ENCODE peak calls at places on chromosomes 12 and 14, in four cellular contexts. One of them, this sample, is unnamed. For H3K9me3, the result is how much of the 10 kb centered on the place peaks cover.

GRCh38 chr12:56631790-56632700 is 1.9 kb upstream of the BAZ2A start:
- DNase-seq in cardiac muscle cell: peak
- DNase-seq in suprapubic skin: peak
- DNase-seq in AG04450: no peak
- DNase-seq in this sample: peak

GRCh38 chr12:123105427-123105826 is 45.5 kb downstream of the PITPNM2 start:
- DNase-seq in cardiac muscle cell: no peak
- DNase-seq in suprapubic skin: no peak
- DNase-seq in AG04450: no peak
- DNase-seq in this sample: no peak

GRCh38 chr12:109880938-109881337 is 597 bp upstream of the GLTP start:
- DNase-seq in cardiac muscle cell: no peak
- DNase-seq in suprapubic skin: no peak
- DNase-seq in AG04450: no peak
- DNase-seq in this sample: no peak

GRCh38 chr12:92921877-92922276 is 7.2 kb downstream of the EEA1 start:
- DNase-seq in cardiac muscle cell: no peak
- DNase-seq in suprapubic skin: no peak
- DNase-seq in AG04450: no peak
- DNase-seq in this sample: no peak

GRCh38 chr14:70660967-70661871 is 19.5 kb downstream of the TTC9 start:
- DNase-seq in cardiac muscle cell: no peak
- DNase-seq in suprapubic skin: no peak
- DNase-seq in AG04450: no peak
- DNase-seq in this sample: peak

GRCh38 chr12:45290218-45290609 is 74.3 kb downstream of the ANO6 start:
- DNase-seq in cardiac muscle cell: peak
- DNase-seq in suprapubic skin: no peak
- DNase-seq in AG04450: peak
- DNase-seq in this sample: no peak

GRCh38 chr14:50600849-50601248 is 40.9 kb downstream of the ATL1 start:
- DNase-seq in cardiac muscle cell: peak
- DNase-seq in suprapubic skin: no peak
- DNase-seq in AG04450: no peak
- DNase-seq in this sample: no peak

GRCh38 chr12:115504241-115504941 is 773.1 kb downstream of the MED13L start:
- DNase-seq in cardiac muscle cell: no peak
- DNase-seq in suprapubic skin: no peak
- DNase-seq in AG04450: no peak
- DNase-seq in this sample: no peak

GRCh38 chr12:108568653-108569154 is 6.3 kb downstream of the ISCU start:
- DNase-seq in cardiac muscle cell: no peak
- DNase-seq in suprapubic skin: no peak
- DNase-seq in AG04450: no peak
- DNase-seq in this sample: no peak

GRCh38 chr14:54651649-54652048 is 84.7 kb downstream of the SAMD4A start:
- DNase-seq in cardiac muscle cell: no peak
- DNase-seq in suprapubic skin: no peak
- DNase-seq in AG04450: no peak
- DNase-seq in this sample: no peak

GRCh38 chr14:23345987-23346692 is 6.5 kb downstream of the SLC22A17 start:
- DNase-seq in cardiac muscle cell: no peak
- DNase-seq in suprapubic skin: no peak
- DNase-seq in AG04450: no peak
- DNase-seq in this sample: no peak

GRCh38 chr14:104351849-104352492 is 213.6 kb downstream of the KIF26A start:
- DNase-seq in cardiac muscle cell: no peak
- DNase-seq in suprapubic skin: no peak
- DNase-seq in AG04450: no peak
- DNase-seq in this sample: no peak

GRCh38 chr12:55736780-55737580 is 5.9 kb upstream of the GDF11 start:
- DNase-seq in cardiac muscle cell: peak
- DNase-seq in suprapubic skin: no peak
- DNase-seq in AG04450: no peak
- DNase-seq in this sample: peak

GRCh38 chr12:101637936-101638335 is 43.2 kb downstream of the MYBPC1 start:
- DNase-seq in cardiac muscle cell: no peak
- DNase-seq in suprapubic skin: no peak
- DNase-seq in AG04450: no peak
- DNase-seq in this sample: no peak

GRCh38 chr12:59372971-59373370 is 222.9 kb upstream of the SLC16A7 start:
- DNase-seq in cardiac muscle cell: peak
- DNase-seq in suprapubic skin: no peak
- DNase-seq in AG04450: peak
- DNase-seq in this sample: no peak

GRCh38 chr12:42482086-42482819 is 107.3 kb downstream of the PRICKLE1 start:
- DNase-seq in cardiac muscle cell: peak
- DNase-seq in suprapubic skin: no peak
- DNase-seq in AG04450: no peak
- DNase-seq in this sample: no peak

GRCh38 chr14:59464651-59465569 is at the start of gene GPR135:
- DNase-seq in cardiac muscle cell: peak
- DNase-seq in suprapubic skin: peak
- DNase-seq in AG04450: no peak
- DNase-seq in this sample: peak

GRCh38 chr14:79583738-79584405 is 627.4 kb downstream of the DIO2 start:
- DNase-seq in cardiac muscle cell: peak
- DNase-seq in suprapubic skin: no peak
- DNase-seq in AG04450: peak
- DNase-seq in this sample: no peak

GRCh38 chr12:49327368-49327767 is 4.3 kb downstream of the TROAP start:
- DNase-seq in cardiac muscle cell: no peak
- DNase-seq in suprapubic skin: peak
- DNase-seq in AG04450: no peak
- DNase-seq in this sample: no peak

GRCh38 chr12:112906712-112907414 is at the start of gene OAS1:
- DNase-seq in cardiac muscle cell: peak
- DNase-seq in suprapubic skin: no peak
- DNase-seq in AG04450: no peak
- DNase-seq in this sample: peak

GRCh38 chr12:117466677-117467362 is 105.4 kb upstream of the NOS1 start:
- DNase-seq in cardiac muscle cell: no peak
- DNase-seq in suprapubic skin: no peak
- DNase-seq in AG04450: no peak
- DNase-seq in this sample: no peak

GRCh38 chr12:11836282-11836963 is 186.9 kb downstream of the ETV6 start:
- DNase-seq in cardiac muscle cell: no peak
- DNase-seq in suprapubic skin: no peak
- DNase-seq in AG04450: no peak
- DNase-seq in this sample: no peak

GRCh38 chr12:79409562-79409961 is 281.2 kb downstream of the PAWR start:
- DNase-seq in cardiac muscle cell: peak
- DNase-seq in suprapubic skin: no peak
- DNase-seq in AG04450: peak
- DNase-seq in this sample: no peak

GRCh38 chr12:47935196-47935595 is 28.2 kb upstream of the TMEM106C start:
- DNase-seq in cardiac muscle cell: peak
- DNase-seq in suprapubic skin: no peak
- DNase-seq in AG04450: peak
- DNase-seq in this sample: no peak

GRCh38 chr14:71399057-71399487 is 491.8 kb downstream of the PCNX1 start:
- DNase-seq in cardiac muscle cell: no peak
- DNase-seq in suprapubic skin: no peak
- DNase-seq in AG04450: no peak
- DNase-seq in this sample: no peak

GRCh38 chr12:94710933-94711332 is 60.6 kb upstream of the TMCC3 start:
- DNase-seq in cardiac muscle cell: peak
- DNase-seq in suprapubic skin: no peak
- DNase-seq in AG04450: no peak
- DNase-seq in this sample: no peak

GRCh38 chr12:47296828-47297227 is 217.1 kb upstream of the AMIGO2 start:
- DNase-seq in cardiac muscle cell: no peak
- DNase-seq in suprapubic skin: no peak
- DNase-seq in AG04450: no peak
- DNase-seq in this sample: no peak

GRCh38 chr12:7450667-7451066 is 6.7 kb upstream of the CD163L1 start:
- DNase-seq in cardiac muscle cell: no peak
- DNase-seq in suprapubic skin: no peak
- DNase-seq in AG04450: no peak
- DNase-seq in this sample: no peak

DNA sequence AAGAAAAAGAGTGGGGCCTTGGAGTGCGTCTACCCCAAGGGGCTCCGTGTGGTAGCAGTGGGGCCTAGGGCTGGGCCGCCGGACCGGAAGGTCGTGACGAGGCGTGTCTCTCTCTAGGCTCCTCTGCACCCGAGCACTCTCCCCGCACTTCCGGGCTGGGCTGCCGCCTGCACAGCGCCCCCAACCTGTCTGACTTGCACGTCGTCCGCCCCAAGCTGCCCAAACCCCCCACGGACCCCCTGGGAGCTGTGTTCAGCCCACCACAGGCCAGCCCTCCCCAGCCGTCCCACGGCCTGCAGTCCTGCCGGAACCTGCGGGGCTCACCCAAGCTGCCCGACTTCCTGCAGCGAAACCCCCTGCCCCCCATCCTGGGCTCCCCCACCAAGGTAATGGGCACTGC is 13.3 kb upstream of the PUS1 start:
- DNase-seq in cardiac muscle cell: no peak
- DNase-seq in suprapubic skin: no peak
- DNase-seq in AG04450: no peak
- DNase-seq in this sample: no peak
- TF ChIP-seq CTCF in cardiac muscle cell: no peak
- TF ChIP-seq CTCF in suprapubic skin: no peak
- TF ChIP-seq CTCF in AG04450: no peak
- TF ChIP-seq CTCF in this sample: no peak

DNA sequence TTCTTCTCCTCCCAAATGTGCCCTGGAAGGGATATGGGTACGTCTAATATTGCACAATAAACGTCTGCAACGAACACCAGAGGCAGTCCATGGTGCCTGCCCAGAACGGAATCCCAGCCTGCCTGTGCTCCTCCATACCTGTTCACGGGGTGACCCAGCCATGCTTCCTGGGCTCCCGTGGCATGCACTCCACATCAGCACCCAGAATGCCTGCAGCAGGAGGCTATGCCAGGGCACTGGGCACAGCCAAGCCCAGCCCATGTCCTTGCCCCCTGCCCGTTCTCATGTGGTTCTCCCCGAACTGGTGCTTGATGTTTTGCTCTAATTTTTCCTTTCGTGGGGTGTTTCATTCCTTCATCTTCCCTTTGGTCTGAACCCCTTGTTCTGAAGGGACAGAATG is 404.3 kb downstream of the BCL11B start:
- DNase-seq in cardiac muscle cell: no peak
- DNase-seq in suprapubic skin: peak
- DNase-seq in AG04450: no peak
- DNase-seq in this sample: no peak
- H3K27ac ChIP-seq in cardiac muscle cell: no peak
- H3K27ac ChIP-seq in suprapubic skin: no peak
- H3K27ac ChIP-seq in AG04450: no peak
- H3K27ac ChIP-seq in this sample: no peak

GRCh38 chr12:34372003-34372402 is 349.7 kb downstream of the ALG10 start:
- DNase-seq in cardiac muscle cell: no peak
- DNase-seq in suprapubic skin: no peak
- DNase-seq in AG04450: no peak
- DNase-seq in this sample: no peak

GRCh38 chr12:34379142-34379541 is 356.8 kb downstream of the ALG10 start:
- DNase-seq in cardiac muscle cell: no peak
- DNase-seq in suprapubic skin: no peak
- DNase-seq in AG04450: no peak
- DNase-seq in this sample: no peak

GRCh38 chr12:34373926-34374325 is 351.6 kb downstream of the ALG10 start:
- DNase-seq in cardiac muscle cell: no peak
- DNase-seq in suprapubic skin: no peak
- DNase-seq in AG04450: no peak
- DNase-seq in this sample: no peak

GRCh38 chr12:34377243-34378035 is 355.1 kb downstream of the ALG10 start:
- DNase-seq in cardiac muscle cell: no peak
- DNase-seq in suprapubic skin: no peak
- DNase-seq in AG04450: no peak
- DNase-seq in this sample: no peak

GRCh38 chr12:34376133-34376799 is 354.0 kb downstream of the ALG10 start:
- DNase-seq in cardiac muscle cell: no peak
- DNase-seq in suprapubic skin: no peak
- DNase-seq in AG04450: no peak
- DNase-seq in this sample: no peak
- H3K9me3 ChIP-seq in cardiac muscle cell: under half
- H3K9me3 ChIP-seq in suprapubic skin: half or more
- H3K9me3 ChIP-seq in AG04450: half or more
- H3K9me3 ChIP-seq in this sample: half or more

GRCh38 chr12:68406134-68406576 is 74.0 kb upstream of the MDM1 start:
- DNase-seq in cardiac muscle cell: peak
- DNase-seq in suprapubic skin: peak
- DNase-seq in AG04450: peak
- DNase-seq in this sample: peak
- TF ChIP-seq CTCF in cardiac muscle cell: peak
- TF ChIP-seq CTCF in suprapubic skin: no peak
- TF ChIP-seq CTCF in AG04450: peak
- TF ChIP-seq CTCF in this sample: peak

GRCh38 chr14:57199911-57200310 is 68.8 kb downstream of the EXOC5 start:
- DNase-seq in cardiac muscle cell: peak
- DNase-seq in suprapubic skin: no peak
- DNase-seq in AG04450: no peak
- DNase-seq in this sample: no peak
- H3K27ac ChIP-seq in cardiac muscle cell: no peak
- H3K27ac ChIP-seq in suprapubic skin: no peak
- H3K27ac ChIP-seq in AG04450: no peak
- H3K27ac ChIP-seq in this sample: no peak

DNA sequence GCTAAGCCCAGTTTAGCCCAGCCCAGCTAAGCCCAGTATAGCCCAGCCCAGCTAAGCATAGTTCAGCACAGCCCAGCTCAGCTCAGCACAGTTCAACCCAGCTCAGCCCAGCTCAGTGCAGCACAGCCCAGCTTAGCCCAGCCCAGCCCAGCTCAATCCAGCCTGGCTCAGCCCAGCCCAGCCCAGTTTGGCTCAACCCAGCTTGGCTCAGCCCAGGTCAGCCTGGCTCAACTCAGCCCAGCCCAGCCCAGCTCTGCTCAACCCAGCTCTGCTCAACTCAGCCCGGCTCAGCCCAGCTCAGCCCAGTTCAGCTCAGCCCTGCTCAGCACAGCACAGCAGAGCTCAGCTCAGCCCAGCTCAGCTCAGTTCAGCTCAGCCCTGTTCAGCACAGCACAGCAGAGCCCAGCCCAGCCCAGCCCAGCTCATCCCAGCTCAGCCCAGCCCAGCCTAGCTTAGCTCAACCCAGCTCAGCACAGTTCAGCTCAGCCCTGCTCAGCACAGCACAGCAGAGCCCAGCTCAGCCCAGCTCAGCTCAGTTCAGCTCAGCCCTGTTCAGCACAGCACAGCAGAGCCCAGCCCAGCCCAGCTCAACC is 330.9 kb downstream of the TMEM121 start:
- DNase-seq in cardiac muscle cell: no peak
- DNase-seq in suprapubic skin: peak
- DNase-seq in AG04450: no peak
- DNase-seq in this sample: peak
- H3K9me3 ChIP-seq in cardiac muscle cell: under half
- H3K9me3 ChIP-seq in suprapubic skin: under half
- H3K9me3 ChIP-seq in AG04450: half or more
- H3K9me3 ChIP-seq in this sample: under half

DNA sequence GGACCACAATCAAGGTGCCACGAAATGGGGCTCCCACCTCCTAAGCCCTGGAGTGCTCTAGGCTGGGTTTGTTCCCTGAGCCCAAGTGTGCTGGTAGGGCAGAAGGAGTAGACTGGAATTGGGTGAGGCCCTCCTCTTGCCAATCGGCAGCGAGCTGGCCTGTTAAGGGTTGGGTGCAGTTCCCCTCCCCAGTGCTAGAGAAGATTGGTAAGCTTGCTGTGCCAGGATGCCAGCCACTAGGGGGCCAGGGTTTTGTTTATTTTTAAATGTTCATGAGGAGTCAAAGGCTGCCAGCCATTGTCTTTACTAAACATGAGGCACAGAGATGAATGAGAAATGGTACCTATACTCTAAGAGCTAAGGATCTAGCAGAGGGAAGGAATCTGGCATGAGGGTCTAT is 79.7 kb downstream of the SPTB start:
- DNase-seq in cardiac muscle cell: peak
- DNase-seq in suprapubic skin: no peak
- DNase-seq in AG04450: no peak
- DNase-seq in this sample: no peak
- TF ChIP-seq CTCF in cardiac muscle cell: peak
- TF ChIP-seq CTCF in suprapubic skin: no peak
- TF ChIP-seq CTCF in AG04450: peak
- TF ChIP-seq CTCF in this sample: peak